ENCODE peak calls at places on chromosomes 4 and X, in four cellular contexts. Q is AG09309, M is glutamatergic neuron, L is OCI-LY7. G is an unnamed sample.

GRCh38 chrX:153032397-153033118 is 23.7 kb upstream of the PNMA3 start:
- DNase-seq in Q (no peak), L (peak; percentile 50), M (peak; percentile 79), G (peak; percentile 88)

GRCh38 chr4:112765317-112765989 is 128.5 kb downstream of the LARP7 start:
- DNase-seq in L (peak; percentile 65), M (no peak), Q (no peak), G (peak; percentile 60)

GRCh38 chr4:107719211-107719926 is 665 bp downstream of the PAPSS1 start:
- DNase-seq in M (no peak), L (peak; percentile 55), Q (no peak), G (peak; percentile 13)

GRCh38 chr4:63232058-63232457 is 1177.2 kb downstream of the TECRL start:
- DNase-seq in Q (no peak), L (no peak), M (no peak), G (no peak)

GRCh38 chr4:184097240-184097619 is 120.4 kb downstream of the ENPP6 start:
- DNase-seq in M (no peak), Q (no peak), L (no peak), G (peak; percentile 39)

GRCh38 chrX:22177950-22178349 is 94.8 kb upstream of the CBLL2 start:
- DNase-seq in M (no peak), L (no peak), Q (no peak), G (no peak)

GRCh38 chrX:132603700-132604286 is 115.0 kb upstream of the MBNL3 start:
- DNase-seq in L (no peak), Q (no peak), M (no peak), G (no peak)

GRCh38 chr4:169604131-169604900 is 8.1 kb downstream of the NEK1 start:
- DNase-seq in Q (peak; percentile 47), M (no peak), L (no peak), G (no peak)

GRCh38 chr4:6688879-6689505 is 4.7 kb upstream of the S100P start:
- DNase-seq in L (no peak), M (peak; percentile 77), Q (peak; percentile 78), G (peak; percentile 80)

GRCh38 chr4:53717064-53717549 is 125.8 kb upstream of the LNX1 start:
- DNase-seq in M (no peak), Q (no peak), L (no peak), G (no peak)

GRCh38 chrX:119635799-119636198 is 29.6 kb upstream of the NKRF start:
- DNase-seq in Q (no peak), M (no peak), L (no peak), G (no peak)
- TF ChIP-seq CTCF in Q (no peak), M (no peak), L (no peak), G (no peak)

GRCh38 chr4:41060352-41061318 is 153.7 kb downstream of the APBB2 start:
- DNase-seq in L (no peak), M (no peak), Q (no peak), G (no peak)
- TF ChIP-seq CTCF in L (no peak), M (no peak), Q (peak; percentile 9), G (no peak)

GRCh38 chr4:99817310-99817885 is 771 bp downstream of the DAPP1 start:
- DNase-seq in Q (no peak), L (peak; percentile 59), M (no peak), G (peak; percentile 17)
- TF ChIP-seq CTCF in Q (no peak), L (no peak), M (no peak), G (no peak)

GRCh38 chrX:15564981-15565579 is 35.7 kb downstream of the ACE2 start:
- DNase-seq in M (peak; percentile 38), Q (peak; percentile 16), L (peak; percentile 23), G (peak; percentile 24)
- TF ChIP-seq CTCF in M (no peak), Q (peak; percentile 66), L (peak; percentile 69), G (peak; percentile 70)

G was measured in GM13977.